ENCODE peak calls at places on chromosome 11, in nine cellular contexts. V is DMS153, B is MV-4-11, X is GM10248, G is GDM1, J is posterior vena cava, I is H1, Y is NCI-H1105, R is occipital lobe. E is an unnamed sample.

GRCh38 chr11:69551963-69552362 is 70.5 kb downstream of the LINC01488 start:
- DNase-seq in I (no peak), G (no peak), Y (no peak), X (no peak), R (no peak), V (no peak), B (no peak), J (peak; percentile 35), E (no peak)

GRCh38 chr11:8671242-8671641 is 11.2 kb downstream of the TRIM66 start:
- DNase-seq in J (no peak), G (no peak), X (no peak), B (no peak), I (peak; percentile 77), Y (peak; percentile 6), V (no peak), R (peak; percentile 63), E (no peak)

GRCh38 chr11:9267680-9268079 is 2.5 kb upstream of the DENND5A start:
- DNase-seq in Y (no peak), I (no peak), J (no peak), G (no peak), V (no peak), R (no peak), X (no peak), B (no peak), E (no peak)

GRCh38 chr11:65899356-65900124 is 648 bp downstream of the FOSL1 start:
- DNase-seq in G (peak; percentile 72), J (peak; percentile 95), X (peak; percentile 58), B (peak; percentile 43), R (no peak), Y (no peak), V (no peak), I (no peak), E (no peak)

GRCh38 chr11:12092714-12093113 is 17.7 kb upstream of the MICAL2 start:
- DNase-seq in V (peak; percentile 54), I (no peak), X (no peak), G (no peak), R (peak; percentile 25), Y (no peak), J (no peak), B (no peak), E (peak; percentile 82)

GRCh38 chr11:120339394-120339890 is 3.2 kb downstream of the ARHGEF12 start:
- DNase-seq in I (no peak), X (no peak), R (peak; percentile 23), B (no peak), V (no peak), G (no peak), Y (no peak), J (no peak), E (no peak)

GRCh38 chr11:2307733-2308331 is 6.0 kb downstream of the TSPAN32 start:
- DNase-seq in B (no peak), X (no peak), Y (no peak), J (peak; percentile 72), R (no peak), G (no peak), V (no peak), I (no peak), E (no peak)

GRCh38 chr11:118930152-118930712 is 4.5 kb upstream of the BCL9L start:
- DNase-seq in G (peak; percentile 54), V (peak; percentile 93), J (peak; percentile 91), I (peak; percentile 97), X (peak; percentile 82), B (peak; percentile 54), R (peak; percentile 43), Y (peak; percentile 98), E (peak; percentile 84)

GRCh38 chr11:66856496-66857233 is at the start of gene LRFN4:
- DNase-seq in R (no peak), J (no peak), V (no peak), B (peak; percentile 78), X (peak; percentile 65), G (no peak), Y (peak; percentile 56), I (no peak), E (peak; percentile 53)

GRCh38 chr11:86068138-86068861 is 584 bp downstream of the PICALM start:
- DNase-seq in X (peak; percentile 27), I (no peak), G (peak; percentile 7), V (no peak), R (peak; percentile 47), J (peak; percentile 88), B (no peak), Y (peak; percentile 28), E (peak; percentile 39)

GRCh38 chr11:114308689-114309089 is 12.5 kb downstream of the NNMT start:
- DNase-seq in J (no peak), R (no peak), V (peak; percentile 38), X (no peak), G (no peak), I (no peak), Y (no peak), B (peak; percentile 4), E (no peak)

GRCh38 chr11:64244966-64245365 is 1.8 kb downstream of the PPP1R14B start:
- DNase-seq in I (no peak), V (no peak), Y (no peak), B (no peak), G (no peak), X (no peak), J (no peak), R (no peak), E (no peak)

GRCh38 chr11:107439586-107440201 is 17.9 kb downstream of the CWF19L2 start:
- DNase-seq in B (no peak), X (no peak), V (no peak), J (no peak), I (no peak), R (no peak), G (no peak), Y (no peak), E (no peak)

GRCh38 chr11:122344281-122344680 is 228.3 kb upstream of the BLID start:
- DNase-seq in I (no peak), G (no peak), B (no peak), V (no peak), Y (no peak), J (no peak), R (no peak), X (no peak), E (no peak)

GRCh38 chr11:130208241-130209127 is 48.9 kb downstream of the ST14 start:
- DNase-seq in B (no peak), V (no peak), X (no peak), Y (no peak), J (peak; percentile 80), R (no peak), I (no peak), G (no peak), E (no peak)